ENCODE peak calls at places on chromosomes 1 and 21, in seven cellular contexts. B is kidney epithelial cell; H is Peyer's patch; M is CD8-positive, alpha-beta T cell; V is prostate gland; R is left ventricle myocardium inferior; E is tibial artery. O is an unnamed sample.

GRCh38 chr21:41079159-41079558 is 88.8 kb upstream of the BACE2 start:
- DNase-seq in B (no peak), H (no peak), M (no peak), V (no peak), R (no peak), E (no peak), O (no peak)

GRCh38 chr1:36115931-36116330 is 9.1 kb downstream of the COL8A2 start:
- DNase-seq in B (no peak), H (no peak), M (no peak), V (no peak), R (no peak), E (no peak), O (no peak)

GRCh38 chr1:235106457-235106856 is 22.2 kb downstream of the TOMM20 start:
- DNase-seq in B (no peak), H (no peak), M (no peak), V (no peak), R (no peak), E (no peak), O (no peak)

GRCh38 chr1:76666499-76666898 is 200.8 kb upstream of the ST6GALNAC5 start:
- DNase-seq in B (no peak), H (peak; percentile 68), M (no peak), V (no peak), R (peak; percentile 14), E (no peak), O (peak; percentile 25)

GRCh38 chr1:210373628-210373877 is 44.9 kb downstream of the HHAT start:
- DNase-seq in B (no peak), H (no peak), M (no peak), V (no peak), R (no peak), E (no peak), O (no peak)

GRCh38 chr1:204479387-204480136 is 15.0 kb downstream of the PIK3C2B start:
- DNase-seq in B (no peak), H (no peak), M (no peak), V (peak; percentile 89), R (no peak), E (no peak), O (no peak)

GRCh38 chr1:204093421-204093717 is 20.5 kb downstream of the SOX13 start:
- DNase-seq in B (no peak), H (peak; percentile 85), M (no peak), V (no peak), R (no peak), E (no peak), O (no peak)

GRCh38 chr1:10720635-10721034 is 75.8 kb downstream of the CASZ1 start:
- DNase-seq in B (no peak), H (no peak), M (no peak), V (no peak), R (no peak), E (no peak), O (no peak)

GRCh38 chr21:37916795-37917142 is 512 bp upstream of the KCNJ6 start:
- DNase-seq in B (no peak), H (no peak), M (no peak), V (no peak), R (no peak), E (no peak), O (no peak)

GRCh38 chr1:39685071-39685470 is 6.2 kb downstream of the HPCAL4 start:
- DNase-seq in B (no peak), H (no peak), M (no peak), V (no peak), R (no peak), E (no peak), O (no peak)

GRCh38 chr1:117959364-117959763 is 29.8 kb downstream of the WDR3 start:
- DNase-seq in B (no peak), H (no peak), M (no peak), V (no peak), R (no peak), E (no peak), O (no peak)

GRCh38 chr1:204420039-204421004 is 8.7 kb upstream of the PPP1R15B start:
- DNase-seq in B (no peak), H (no peak), M (no peak), V (no peak), R (no peak), E (no peak), O (no peak)

GRCh38 chr1:207404849-207405525 is 49.1 kb upstream of the CR2 start:
- DNase-seq in B (peak; percentile 31), H (no peak), M (no peak), V (no peak), R (no peak), E (no peak), O (peak; percentile 44)

GRCh38 chr1:109959974-109960744 is 24.4 kb upstream of the AHCYL1 start:
- DNase-seq in B (no peak), H (no peak), M (no peak), V (no peak), R (no peak), E (no peak), O (no peak)

GRCh38 chr1:244064621-244065020 is 13.5 kb downstream of the ZBTB18 start:
- DNase-seq in B (no peak), H (no peak), M (no peak), V (no peak), R (no peak), E (no peak), O (no peak)

GRCh38 chr1:67060811-67061218 is 6.9 kb upstream of the SLC35D1 start:
- DNase-seq in B (peak; percentile 98), H (no peak), M (no peak), V (no peak), R (no peak), E (peak; percentile 21), O (peak; percentile 85)

GRCh38 chr1:112901387-112901786 is 54.6 kb downstream of the SLC16A1 start:
- DNase-seq in B (no peak), H (no peak), M (no peak), V (no peak), R (no peak), E (no peak), O (no peak)

GRCh38 chr1:109433322-109433721 is 7.1 kb upstream of the PSMA5 start:
- DNase-seq in B (no peak), H (no peak), M (no peak), V (no peak), R (no peak), E (no peak), O (no peak)

GRCh38 chr1:52348704-52349301 is 17.2 kb downstream of the CC2D1B start:
- DNase-seq in B (no peak), H (no peak), M (no peak), V (peak; percentile 17), R (no peak), E (no peak), O (no peak)

GRCh38 chr1:14791611-14792010 is 193.1 kb downstream of the KAZN start:
- DNase-seq in B (no peak), H (no peak), M (no peak), V (no peak), R (no peak), E (no peak), O (no peak)

GRCh38 chr1:228194436-228194835 is 13.4 kb upstream of the OBSCN start:
- DNase-seq in B (no peak), H (no peak), M (no peak), V (no peak), R (no peak), E (no peak), O (no peak)

GRCh38 chr1:25609921-25610320 is 6.7 kb upstream of the MAN1C1 start:
- DNase-seq in B (no peak), H (no peak), M (no peak), V (no peak), R (no peak), E (no peak), O (no peak)

GRCh38 chr21:27622636-27623035 is 655.7 kb upstream of the ADAMTS5 start:
- DNase-seq in B (no peak), H (no peak), M (no peak), V (no peak), R (no peak), E (no peak), O (no peak)

GRCh38 chr21:29114765-29115164 is 15.7 kb upstream of the MAP3K7CL start:
- DNase-seq in B (no peak), H (no peak), M (no peak), V (no peak), R (no peak), E (no peak), O (no peak)

GRCh38 chr1:100622966-100623762 is 85.2 kb downstream of the GPR88 start:
- DNase-seq in B (peak; percentile 89), H (no peak), M (no peak), V (no peak), R (no peak), E (no peak), O (no peak)

GRCh38 chr1:17191990-17192242 is 13.0 kb upstream of the PADI1 start:
- DNase-seq in B (no peak), H (no peak), M (no peak), V (no peak), R (no peak), E (no peak), O (no peak)

GRCh38 chr1:116754203-116754977 is at the start of gene CD2:
- DNase-seq in B (no peak), H (no peak), M (peak; percentile 43), V (no peak), R (no peak), E (no peak), O (no peak)

GRCh38 chr1:24935615-24936484 is 5.8 kb upstream of the RUNX3 start:
- DNase-seq in B (no peak), H (no peak), M (no peak), V (no peak), R (no peak), E (no peak), O (no peak)

GRCh38 chr1:234842726-234843641 is 233.0 kb upstream of the IRF2BP2 start:
- DNase-seq in B (no peak), H (no peak), M (peak; percentile 15), V (no peak), R (peak; percentile 71), E (no peak), O (no peak)

GRCh38 chr1:6137758-6138157 is 42.4 kb downstream of the CHD5 start:
- DNase-seq in B (no peak), H (peak; percentile 21), M (no peak), V (no peak), R (no peak), E (no peak), O (no peak)
- TF ChIP-seq CTCF in B (no peak), H (no peak), M (no peak), V (no peak), R (no peak), E (no peak), O (peak; percentile 9)

GRCh38 chr1:175824079-175824478 is 80.7 kb upstream of the TNR start:
- DNase-seq in B (no peak), H (no peak), M (no peak), V (no peak), R (no peak), E (no peak), O (no peak)
- TF ChIP-seq CTCF in B (peak; percentile 13), H (no peak), M (no peak), V (no peak), R (peak; percentile 47), E (no peak), O (no peak)

GRCh38 chr21:45873418-45873817 is 108.2 kb upstream of the COL6A1 start:
- DNase-seq in B (no peak), H (no peak), M (no peak), V (no peak), R (no peak), E (no peak), O (no peak)
- TF ChIP-seq CTCF in B (no peak), H (no peak), M (no peak), V (no peak), R (no peak), E (no peak), O (no peak)

DNA sequence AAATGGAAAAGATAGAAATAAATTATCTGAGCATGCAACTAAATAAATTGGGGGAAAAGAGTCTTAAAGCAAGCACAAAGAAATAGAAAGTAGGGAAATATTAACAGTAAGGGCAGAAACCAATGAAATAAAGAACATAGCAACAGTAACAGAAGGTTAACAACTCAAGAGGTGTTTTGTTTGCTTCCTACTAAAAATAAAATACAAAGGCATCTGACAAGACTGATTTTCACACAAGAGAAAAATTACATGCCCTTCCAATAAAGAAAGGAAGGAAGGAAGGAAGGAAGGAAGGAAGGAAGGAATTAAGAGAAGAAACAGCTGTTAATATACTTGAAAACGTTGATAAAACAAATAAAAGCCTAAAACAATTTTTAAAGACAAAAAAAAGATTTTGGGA is 240.2 kb downstream of the SEC16B start:
- DNase-seq in B (no peak), H (no peak), M (no peak), V (no peak), R (no peak), E (no peak), O (no peak)
- TF ChIP-seq CTCF in B (no peak), H (no peak), M (no peak), V (no peak), R (no peak), E (no peak), O (no peak)

O was measured in retinal pigment epithelial cell.